ENCODE peak calls at places on chromosome 13, in seven cellular contexts. W is AG10803; K is aorta; A is substantia nigra; F is activated CD4-positive, alpha-beta T cell treated with anti-CD3 and anti-CD28 coated beads, Interleukin-2, amount 10 ng/mL, durations not matched to agents 7 days and 5 days; H is neuronal stem cell; R is BE2C. C is an unnamed sample.

GRCh38 chr13:113119166-113119821 is 3.3 kb upstream of the F10 start:
- DNase-seq in K (no peak), A (no peak), W (no peak), R (no peak), H (no peak), F (no peak), C (no peak)

GRCh38 chr13:25453966-25454365 is 82.2 kb downstream of the ATP8A2 start:
- DNase-seq in R (no peak), F (no peak), H (no peak), A (no peak), K (no peak), W (no peak), C (no peak)

GRCh38 chr13:40672310-40673060 is 6.0 kb upstream of the FOXO1 start:
- DNase-seq in W (peak; percentile 26), H (no peak), R (peak; percentile 18), K (no peak), F (no peak), A (no peak), C (peak; percentile 77)

GRCh38 chr13:73993661-73994060 is 140.5 kb downstream of the KLF12 start:
- DNase-seq in A (no peak), K (no peak), F (no peak), W (no peak), R (no peak), H (no peak), C (no peak)

GRCh38 chr13:57666554-57666953 is 35.0 kb downstream of the PCDH17 start:
- DNase-seq in W (no peak), K (no peak), F (no peak), R (no peak), A (no peak), H (no peak), C (no peak)

GRCh38 chr13:49806126-49806536 is 13.6 kb upstream of the KPNA3 start:
- DNase-seq in F (no peak), W (no peak), K (no peak), H (no peak), R (no peak), A (no peak), C (peak; percentile 36)

GRCh38 chr13:88932950-88933349 is 1261.8 kb downstream of the SLITRK5 start:
- DNase-seq in K (no peak), R (no peak), F (no peak), A (no peak), W (no peak), H (no peak), C (no peak)

GRCh38 chr13:42000836-42001235 is 39.9 kb upstream of the VWA8 start:
- DNase-seq in H (no peak), K (no peak), W (peak; percentile 8), F (no peak), R (no peak), A (no peak), C (no peak)

GRCh38 chr13:45473627-45474026 is 8.9 kb downstream of the COG3 start:
- DNase-seq in W (no peak), A (no peak), K (no peak), R (peak; percentile 19), H (no peak), F (peak; percentile 23), C (no peak)

GRCh38 chr13:33782631-33783030 is 35.3 kb upstream of the RFC3 start:
- DNase-seq in A (no peak), H (no peak), K (no peak), R (no peak), W (no peak), F (no peak), C (no peak)

GRCh38 chr13:76791290-76791664 is 94.9 kb downstream of the KCTD12 start:
- DNase-seq in A (no peak), R (no peak), W (no peak), H (no peak), K (no peak), F (no peak), C (no peak)

GRCh38 chr13:48930933-48931332 is 44.8 kb upstream of the FNDC3A start:
- DNase-seq in F (no peak), H (no peak), R (no peak), W (no peak), K (no peak), A (no peak), C (no peak)

GRCh38 chr13:97068146-97068545 is 73.9 kb upstream of the OXGR1 start:
- DNase-seq in K (no peak), A (no peak), R (no peak), H (no peak), W (no peak), F (no peak), C (no peak)

GRCh38 chr13:27621116-27621365 is 651 bp upstream of the POLR1D start:
- DNase-seq in A (no peak), K (no peak), H (no peak), F (no peak), R (no peak), W (no peak), C (no peak)

GRCh38 chr13:108919036-108919907 is 289.9 kb downstream of the MYO16 start:
- DNase-seq in K (no peak), H (no peak), F (no peak), W (peak; percentile 48), R (no peak), A (no peak), C (no peak)

GRCh38 chr13:75633285-75633684 is 2.8 kb upstream of the LMO7 start:
- DNase-seq in K (no peak), W (peak; percentile 98), A (no peak), R (no peak), F (no peak), H (no peak), C (peak; percentile 90)

GRCh38 chr13:44061876-44062275 is 182.2 kb downstream of the LACC1 start:
- DNase-seq in F (no peak), K (no peak), R (no peak), W (no peak), H (no peak), A (no peak), C (no peak)

GRCh38 chr13:25961294-25961693 is 90.5 kb downstream of the SHISA2 start:
- DNase-seq in F (no peak), A (no peak), H (no peak), R (no peak), K (no peak), W (no peak), C (no peak)

GRCh38 chr13:104286566-104287290 is 1220.5 kb upstream of the SLC10A2 start:
- DNase-seq in H (peak; percentile 15), K (no peak), A (no peak), R (no peak), F (no peak), W (no peak), C (no peak)

GRCh38 chr13:75175575-75175974 is 306.4 kb downstream of the TBC1D4 start:
- DNase-seq in W (no peak), R (no peak), H (no peak), F (no peak), K (no peak), A (no peak), C (peak; percentile 69)

GRCh38 chr13:88590574-88590973 is 919.4 kb downstream of the SLITRK5 start:
- DNase-seq in A (no peak), H (no peak), F (no peak), K (no peak), W (no peak), R (no peak), C (no peak)

GRCh38 chr13:23450340-23451046 is 17.0 kb upstream of the SACS start:
- DNase-seq in F (no peak), A (no peak), R (peak; percentile 18), K (no peak), H (no peak), W (no peak), C (no peak)

GRCh38 chr13:26628706-26629105 is 71.2 kb downstream of the WASF3 start:
- DNase-seq in A (no peak), K (no peak), W (peak; percentile 54), R (no peak), F (no peak), H (no peak), C (peak; percentile 3)

GRCh38 chr13:114235697-114236096 is 1.0 kb downstream of the CDC16 start:
- DNase-seq in H (no peak), A (no peak), K (no peak), W (no peak), F (no peak), R (no peak), C (no peak)

GRCh38 chr13:110676511-110677204 is 29.3 kb downstream of the CARS2 start:
- DNase-seq in A (no peak), R (no peak), F (no peak), H (no peak), W (no peak), K (peak; percentile 75), C (no peak)

GRCh38 chr13:95603887-95604533 is 40.5 kb downstream of the DZIP1 start:
- DNase-seq in F (no peak), K (no peak), H (no peak), A (no peak), W (no peak), R (no peak), C (peak; percentile 19)

GRCh38 chr13:24038846-24039330 is 121.6 kb upstream of the SPATA13 start:
- DNase-seq in K (no peak), H (no peak), A (peak; percentile 34), R (no peak), F (no peak), W (peak; percentile 92), C (no peak)

GRCh38 chr13:36543671-36544070 is 111.4 kb downstream of the CCNA1 start:
- DNase-seq in A (no peak), F (no peak), R (no peak), H (no peak), K (no peak), W (no peak), C (no peak)

GRCh38 chr13:63517376-63517775 is 2101.7 kb upstream of the PCDH20 start:
- DNase-seq in K (no peak), A (no peak), F (no peak), H (no peak), R (no peak), W (peak; percentile 75), C (peak; percentile 5)

GRCh38 chr13:73417012-73417615 is 358.3 kb downstream of the KLF5 start:
- DNase-seq in H (no peak), A (no peak), W (peak; percentile 4), R (no peak), F (no peak), K (no peak), C (no peak)

GRCh38 chr13:114021464-114022308 is 47.8 kb upstream of the C13orf46 start:
- DNase-seq in F (no peak), H (no peak), A (peak; percentile 59), W (no peak), K (no peak), R (no peak), C (no peak)

GRCh38 chr13:20378721-20379120 is 146.6 kb upstream of the GJB6 start:
- DNase-seq in F (no peak), K (no peak), A (no peak), W (no peak), R (no peak), H (no peak), C (no peak)

GRCh38 chr13:78881746-78882145 is 222.8 kb upstream of the OBI1 start:
- DNase-seq in A (no peak), R (peak; percentile 52), K (no peak), F (no peak), W (no peak), H (no peak), C (no peak)